ENCODE peak calls at places on chromosomes 5 and 9, in nine cellular contexts. One of them, this sample, is unnamed.

GRCh38 chr9:113602126-113603119 is 138.9 kb downstream of the RGS3 start:
- DNase-seq in A549: no peak
- DNase-seq in kidney: peak
- DNase-seq in fibroblast of pulmonary artery: peak
- DNase-seq in BJ: no peak
- DNase-seq in omental fat pad: peak
- DNase-seq in uterus: peak
- DNase-seq in neural crest cell: no peak
- DNase-seq in lung: peak
- DNase-seq in this sample: no peak

GRCh38 chr5:166926098-166926497 is 1365.3 kb upstream of the WWC1 start:
- DNase-seq in uterus: no peak
- DNase-seq in omental fat pad: no peak
- DNase-seq in A549: no peak
- DNase-seq in fibroblast of pulmonary artery: no peak
- DNase-seq in kidney: no peak
- DNase-seq in lung: no peak
- DNase-seq in BJ: no peak
- DNase-seq in neural crest cell: no peak
- DNase-seq in this sample: no peak

GRCh38 chr5:131536211-131536826 is 98.7 kb downstream of the RAPGEF6 start:
- DNase-seq in omental fat pad: no peak
- DNase-seq in A549: no peak
- DNase-seq in neural crest cell: no peak
- DNase-seq in BJ: no peak
- DNase-seq in fibroblast of pulmonary artery: peak
- DNase-seq in uterus: no peak
- DNase-seq in kidney: no peak
- DNase-seq in lung: no peak
- DNase-seq in this sample: no peak

GRCh38 chr5:120769291-120769872 is 305.3 kb downstream of the PRR16 start:
- DNase-seq in neural crest cell: no peak
- DNase-seq in uterus: no peak
- DNase-seq in fibroblast of pulmonary artery: peak
- DNase-seq in omental fat pad: no peak
- DNase-seq in kidney: no peak
- DNase-seq in BJ: no peak
- DNase-seq in A549: no peak
- DNase-seq in lung: no peak
- DNase-seq in this sample: no peak

GRCh38 chr5:116318091-116318854 is 233.4 kb downstream of the COMMD10 start:
- DNase-seq in BJ: no peak
- DNase-seq in lung: no peak
- DNase-seq in neural crest cell: no peak
- DNase-seq in A549: no peak
- DNase-seq in kidney: no peak
- DNase-seq in omental fat pad: no peak
- DNase-seq in uterus: no peak
- DNase-seq in fibroblast of pulmonary artery: no peak
- DNase-seq in this sample: no peak

GRCh38 chr5:16321284-16321683 is 141.7 kb upstream of the MARCHF11 start:
- DNase-seq in kidney: no peak
- DNase-seq in BJ: no peak
- DNase-seq in omental fat pad: no peak
- DNase-seq in uterus: no peak
- DNase-seq in lung: no peak
- DNase-seq in fibroblast of pulmonary artery: no peak
- DNase-seq in A549: no peak
- DNase-seq in neural crest cell: no peak
- DNase-seq in this sample: no peak

GRCh38 chr9:129995409-129996160 is 47.4 kb downstream of the FNBP1 start:
- DNase-seq in fibroblast of pulmonary artery: peak
- DNase-seq in A549: no peak
- DNase-seq in BJ: no peak
- DNase-seq in kidney: no peak
- DNase-seq in omental fat pad: no peak
- DNase-seq in uterus: no peak
- DNase-seq in lung: no peak
- DNase-seq in neural crest cell: no peak
- DNase-seq in this sample: no peak

GRCh38 chr5:76709762-76710161 is 6.2 kb upstream of the F2R start:
- DNase-seq in A549: no peak
- DNase-seq in lung: no peak
- DNase-seq in uterus: no peak
- DNase-seq in BJ: no peak
- DNase-seq in fibroblast of pulmonary artery: no peak
- DNase-seq in omental fat pad: no peak
- DNase-seq in kidney: no peak
- DNase-seq in neural crest cell: no peak
- DNase-seq in this sample: no peak

GRCh38 chr9:20784196-20784595 is 100.1 kb downstream of the FOCAD start:
- DNase-seq in kidney: no peak
- DNase-seq in BJ: no peak
- DNase-seq in omental fat pad: no peak
- DNase-seq in lung: no peak
- DNase-seq in uterus: no peak
- DNase-seq in neural crest cell: no peak
- DNase-seq in fibroblast of pulmonary artery: no peak
- DNase-seq in A549: no peak
- DNase-seq in this sample: no peak

GRCh38 chr5:72205431-72206009 is 98.2 kb downstream of the MAP1B start:
- DNase-seq in uterus: no peak
- DNase-seq in neural crest cell: no peak
- DNase-seq in omental fat pad: no peak
- DNase-seq in kidney: no peak
- DNase-seq in A549: no peak
- DNase-seq in fibroblast of pulmonary artery: no peak
- DNase-seq in BJ: no peak
- DNase-seq in lung: no peak
- DNase-seq in this sample: no peak

GRCh38 chr5:66139313-66139712 is 4.8 kb upstream of the SREK1 start:
- DNase-seq in neural crest cell: no peak
- DNase-seq in BJ: no peak
- DNase-seq in fibroblast of pulmonary artery: no peak
- DNase-seq in kidney: no peak
- DNase-seq in omental fat pad: no peak
- DNase-seq in uterus: no peak
- DNase-seq in lung: no peak
- DNase-seq in A549: no peak
- DNase-seq in this sample: no peak

GRCh38 chr9:6930827-6931226 is 173.1 kb downstream of the KDM4C start:
- DNase-seq in lung: no peak
- DNase-seq in fibroblast of pulmonary artery: peak
- DNase-seq in kidney: no peak
- DNase-seq in BJ: no peak
- DNase-seq in omental fat pad: no peak
- DNase-seq in neural crest cell: no peak
- DNase-seq in uterus: no peak
- DNase-seq in A549: no peak
- DNase-seq in this sample: no peak

GRCh38 chr9:118652258-118652657 is 717.0 kb downstream of the BRINP1 start:
- DNase-seq in BJ: no peak
- DNase-seq in fibroblast of pulmonary artery: no peak
- DNase-seq in neural crest cell: no peak
- DNase-seq in omental fat pad: no peak
- DNase-seq in lung: no peak
- DNase-seq in kidney: no peak
- DNase-seq in A549: no peak
- DNase-seq in uterus: no peak
- DNase-seq in this sample: no peak

GRCh38 chr9:69379250-69379982 is 54.4 kb downstream of the ENTREP1 start:
- DNase-seq in fibroblast of pulmonary artery: peak
- DNase-seq in neural crest cell: no peak
- DNase-seq in kidney: no peak
- DNase-seq in omental fat pad: no peak
- DNase-seq in uterus: no peak
- DNase-seq in BJ: no peak
- DNase-seq in A549: no peak
- DNase-seq in lung: no peak
- DNase-seq in this sample: no peak

GRCh38 chr5:131109540-131110255 is 55.4 kb downstream of the HINT1 start:
- DNase-seq in A549: peak
- DNase-seq in uterus: no peak
- DNase-seq in fibroblast of pulmonary artery: peak
- DNase-seq in omental fat pad: no peak
- DNase-seq in BJ: peak
- DNase-seq in lung: no peak
- DNase-seq in neural crest cell: peak
- DNase-seq in kidney: no peak
- DNase-seq in this sample: no peak

GRCh38 chr5:135423158-135423925 is 23.8 kb downstream of the DCANP1 start:
- DNase-seq in A549: no peak
- DNase-seq in fibroblast of pulmonary artery: no peak
- DNase-seq in lung: no peak
- DNase-seq in BJ: no peak
- DNase-seq in uterus: no peak
- DNase-seq in neural crest cell: no peak
- DNase-seq in omental fat pad: no peak
- DNase-seq in kidney: no peak
- DNase-seq in this sample: no peak

GRCh38 chr5:11384441-11385250 is 519.6 kb downstream of the CTNND2 start:
- DNase-seq in neural crest cell: peak
- DNase-seq in fibroblast of pulmonary artery: no peak
- DNase-seq in uterus: no peak
- DNase-seq in kidney: peak
- DNase-seq in BJ: no peak
- DNase-seq in omental fat pad: no peak
- DNase-seq in A549: no peak
- DNase-seq in lung: no peak
- DNase-seq in this sample: no peak
- TF ChIP-seq CTCF in neural crest cell: peak
- TF ChIP-seq CTCF in fibroblast of pulmonary artery: no peak
- TF ChIP-seq CTCF in uterus: no peak
- TF ChIP-seq CTCF in kidney: peak
- TF ChIP-seq CTCF in BJ: no peak
- TF ChIP-seq CTCF in omental fat pad: no peak
- TF ChIP-seq CTCF in A549: no peak
- TF ChIP-seq CTCF in lung: no peak
- TF ChIP-seq CTCF in this sample: no peak

GRCh38 chr9:133968428-133968827 is 23.7 kb downstream of the VAV2 start:
- DNase-seq in fibroblast of pulmonary artery: no peak
- DNase-seq in kidney: peak
- DNase-seq in BJ: no peak
- DNase-seq in lung: no peak
- DNase-seq in A549: no peak
- DNase-seq in neural crest cell: no peak
- DNase-seq in omental fat pad: no peak
- DNase-seq in uterus: no peak
- DNase-seq in this sample: no peak

GRCh38 chr9:133964463-133964862 is 27.7 kb downstream of the VAV2 start:
- DNase-seq in fibroblast of pulmonary artery: no peak
- DNase-seq in BJ: no peak
- DNase-seq in A549: no peak
- DNase-seq in omental fat pad: no peak
- DNase-seq in lung: no peak
- DNase-seq in uterus: no peak
- DNase-seq in kidney: no peak
- DNase-seq in neural crest cell: no peak
- DNase-seq in this sample: no peak

GRCh38 chr9:133969681-133970580 is 22.2 kb downstream of the VAV2 start:
- DNase-seq in neural crest cell: no peak
- DNase-seq in kidney: peak
- DNase-seq in uterus: no peak
- DNase-seq in omental fat pad: no peak
- DNase-seq in fibroblast of pulmonary artery: no peak
- DNase-seq in lung: no peak
- DNase-seq in A549: no peak
- DNase-seq in BJ: no peak
- DNase-seq in this sample: no peak

GRCh38 chr9:133968966-133969617 is 23.0 kb downstream of the VAV2 start:
- DNase-seq in neural crest cell: no peak
- DNase-seq in kidney: peak
- DNase-seq in fibroblast of pulmonary artery: no peak
- DNase-seq in A549: no peak
- DNase-seq in BJ: no peak
- DNase-seq in omental fat pad: no peak
- DNase-seq in uterus: no peak
- DNase-seq in lung: no peak
- DNase-seq in this sample: no peak

GRCh38 chr9:133967024-133967741 is 24.9 kb downstream of the VAV2 start:
- DNase-seq in fibroblast of pulmonary artery: no peak
- DNase-seq in kidney: no peak
- DNase-seq in BJ: no peak
- DNase-seq in omental fat pad: no peak
- DNase-seq in lung: no peak
- DNase-seq in A549: no peak
- DNase-seq in uterus: no peak
- DNase-seq in neural crest cell: no peak
- DNase-seq in this sample: no peak
- TF ChIP-seq CTCF in fibroblast of pulmonary artery: no peak
- TF ChIP-seq CTCF in kidney: no peak
- TF ChIP-seq CTCF in BJ: no peak
- TF ChIP-seq CTCF in omental fat pad: no peak
- TF ChIP-seq CTCF in lung: no peak
- TF ChIP-seq CTCF in A549: no peak
- TF ChIP-seq CTCF in uterus: no peak
- TF ChIP-seq CTCF in neural crest cell: no peak
- TF ChIP-seq CTCF in this sample: no peak

DNA sequence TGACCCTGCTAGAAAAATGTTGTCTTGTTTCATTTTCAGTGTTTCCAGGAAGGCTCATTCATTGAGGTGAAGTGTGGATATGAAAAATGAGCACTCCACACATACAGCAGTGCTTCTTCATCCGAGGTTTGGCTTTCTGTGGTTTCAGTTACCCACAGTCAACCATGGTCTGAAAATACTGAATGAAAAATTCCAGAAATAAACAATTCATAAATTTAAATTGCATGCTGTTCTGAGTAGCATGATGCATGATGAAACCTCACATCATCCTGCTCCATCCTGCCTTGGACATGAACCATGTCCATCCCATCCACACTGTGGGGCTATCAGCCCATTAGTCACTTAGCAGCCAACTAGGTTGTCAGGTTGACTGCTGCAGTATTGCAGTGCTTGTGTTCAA is 10.4 kb upstream of the SLC45A2 start:
- DNase-seq in kidney: no peak
- DNase-seq in neural crest cell: no peak
- DNase-seq in A549: no peak
- DNase-seq in uterus: no peak
- DNase-seq in lung: no peak
- DNase-seq in BJ: no peak
- DNase-seq in omental fat pad: no peak
- DNase-seq in fibroblast of pulmonary artery: peak
- DNase-seq in this sample: no peak
- TF ChIP-seq CTCF in kidney: peak
- TF ChIP-seq CTCF in neural crest cell: no peak
- TF ChIP-seq CTCF in A549: no peak
- TF ChIP-seq CTCF in uterus: no peak
- TF ChIP-seq CTCF in lung: no peak
- TF ChIP-seq CTCF in BJ: no peak
- TF ChIP-seq CTCF in omental fat pad: no peak
- TF ChIP-seq CTCF in fibroblast of pulmonary artery: no peak
- TF ChIP-seq CTCF in this sample: peak

DNA sequence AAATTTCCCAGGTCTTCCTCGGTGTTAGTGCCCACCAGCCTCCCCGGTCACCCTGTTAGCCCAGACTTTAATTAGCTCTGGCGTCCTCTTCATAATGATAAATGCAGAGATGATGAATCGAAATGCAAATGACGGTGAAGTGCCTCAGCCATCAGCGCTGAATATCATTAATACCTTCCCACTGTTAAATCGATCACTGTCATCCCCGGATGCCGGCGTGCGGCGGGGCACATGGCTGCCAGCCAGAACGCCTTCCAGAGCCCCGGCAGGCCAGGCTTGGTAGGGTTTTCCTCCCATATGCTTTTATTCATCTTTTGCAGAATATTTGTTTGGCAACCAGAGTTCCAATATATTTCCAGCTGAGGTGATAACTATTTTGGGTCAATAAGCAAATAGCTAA is 204.5 kb downstream of the IRX2 start:
- DNase-seq in omental fat pad: no peak
- DNase-seq in fibroblast of pulmonary artery: no peak
- DNase-seq in neural crest cell: no peak
- DNase-seq in lung: no peak
- DNase-seq in uterus: no peak
- DNase-seq in BJ: no peak
- DNase-seq in A549: no peak
- DNase-seq in kidney: no peak
- DNase-seq in this sample: no peak
- TF ChIP-seq CTCF in omental fat pad: no peak
- TF ChIP-seq CTCF in fibroblast of pulmonary artery: no peak
- TF ChIP-seq CTCF in neural crest cell: no peak
- TF ChIP-seq CTCF in lung: no peak
- TF ChIP-seq CTCF in uterus: no peak
- TF ChIP-seq CTCF in BJ: no peak
- TF ChIP-seq CTCF in A549: no peak
- TF ChIP-seq CTCF in kidney: no peak
- TF ChIP-seq CTCF in this sample: no peak